ENCODE peak calls at places on chromosomes 4 and X, in ten cellular contexts. X, T, F, Y, E, I, R, H, U and O are unnamed samples. For H3K27me3, the result is how much of the 10 kb centered on the place peaks cover.

GRCh38 chr4:84024405-84024804 is 474.7 kb downstream of the NKX6-1 start:
- DNase-seq in Y (no peak), T (no peak), H (no peak), R (no peak), I (no peak), F (no peak), X (no peak), E (no peak), U (no peak), O (no peak)

GRCh38 chr4:174283507-174284180 is at the start of the genes CEP44 and FBXO8:
- DNase-seq in I (peak), E (peak), T (peak), U (peak), H (peak), R (peak), F (peak), X (peak), Y (peak), O (peak)

GRCh38 chr4:164871673-164872072 is 5.3 kb upstream of the APELA start:
- DNase-seq in T (no peak), Y (no peak), E (no peak), X (no peak), H (no peak), F (no peak), R (no peak), I (no peak), U (no peak), O (no peak)

GRCh38 chr4:114464873-114465272 is 133.7 kb upstream of the UGT8 start:
- DNase-seq in T (no peak), R (no peak), I (no peak), U (no peak), H (no peak), F (no peak), X (no peak), Y (no peak), E (no peak), O (no peak)

GRCh38 chr4:70948665-70949284 is 44.7 kb upstream of the DCK start:
- DNase-seq in F (no peak), I (no peak), H (no peak), U (no peak), Y (no peak), E (no peak), R (no peak), X (no peak), T (no peak), O (no peak)

GRCh38 chr4:141871086-141871485 is 234.7 kb downstream of the IL15 start:
- DNase-seq in X (no peak), U (no peak), R (no peak), F (no peak), E (peak), Y (peak), T (no peak), H (no peak), I (no peak), O (no peak)

GRCh38 chr4:25133132-25133531 is 27.1 kb downstream of the SEPSECS start:
- DNase-seq in Y (no peak), H (no peak), I (no peak), U (no peak), F (no peak), X (no peak), E (no peak), T (no peak), R (no peak), O (no peak)

GRCh38 chrX:41734530-41734929 is 10.5 kb downstream of the GPR82 start:
- DNase-seq in Y (peak), R (no peak), F (peak), E (peak), I (no peak), X (no peak), U (no peak), T (no peak), H (no peak), O (no peak)

GRCh38 chr4:159677521-159677920 is 574.6 kb downstream of the RAPGEF2 start:
- DNase-seq in F (no peak), E (no peak), T (no peak), R (no peak), H (no peak), I (no peak), X (no peak), U (no peak), Y (no peak), O (no peak)

GRCh38 chrX:43655961-43656494 is at the start of gene MAOA:
- DNase-seq in X (peak), R (no peak), H (peak), F (no peak), I (peak), Y (no peak), E (peak), U (peak), T (peak), O (peak)

GRCh38 chr4:20249333-20249732 is 2.4 kb upstream of the SLIT2 start:
- DNase-seq in I (no peak), F (no peak), X (no peak), E (peak), U (no peak), R (no peak), H (no peak), T (no peak), Y (no peak), O (no peak)

GRCh38 chrX:120459313-120459712 is 9.8 kb downstream of the LAMP2 start:
- DNase-seq in U (no peak), X (no peak), H (no peak), T (no peak), I (no peak), R (no peak), E (no peak), Y (no peak), F (no peak), O (no peak)

GRCh38 chr4:117422272-117422671 is 336.9 kb upstream of the TRAM1L1 start:
- DNase-seq in Y (no peak), E (no peak), U (no peak), T (no peak), H (no peak), F (no peak), I (no peak), R (no peak), X (no peak), O (no peak)

GRCh38 chr4:147336252-147336651 is 144.6 kb upstream of the EDNRA start:
- DNase-seq in F (no peak), Y (peak), U (no peak), E (no peak), T (no peak), H (no peak), I (no peak), R (no peak), X (no peak), O (no peak)
- H3K4me3 ChIP-seq in F (no peak), Y (no peak), U (no peak), E (no peak), T (no peak), H (no peak), I (no peak), R (no peak), X (no peak), O (no peak)

GRCh38 chrX:13937370-13938052 is 92.2 kb downstream of the GEMIN8 start:
- DNase-seq in U (no peak), H (no peak), F (no peak), I (no peak), X (peak), R (no peak), E (peak), Y (no peak), T (no peak), O (no peak)

GRCh38 chrX:13938053-13938765 is 91.5 kb downstream of the GEMIN8 start:
- DNase-seq in X (peak), R (no peak), Y (no peak), E (peak), T (no peak), F (no peak), U (peak), H (peak), I (peak), O (peak)

GRCh38 chrX:13939741-13940597 is 89.7 kb downstream of the GEMIN8 start:
- DNase-seq in H (no peak), E (no peak), F (no peak), X (no peak), Y (no peak), T (no peak), U (no peak), R (no peak), I (no peak), O (no peak)

GRCh38 chrX:13940646-13941045 is 89.0 kb downstream of the GEMIN8 start:
- DNase-seq in U (no peak), X (no peak), I (no peak), F (no peak), Y (no peak), R (no peak), E (no peak), T (no peak), H (no peak), O (no peak)

DNA sequence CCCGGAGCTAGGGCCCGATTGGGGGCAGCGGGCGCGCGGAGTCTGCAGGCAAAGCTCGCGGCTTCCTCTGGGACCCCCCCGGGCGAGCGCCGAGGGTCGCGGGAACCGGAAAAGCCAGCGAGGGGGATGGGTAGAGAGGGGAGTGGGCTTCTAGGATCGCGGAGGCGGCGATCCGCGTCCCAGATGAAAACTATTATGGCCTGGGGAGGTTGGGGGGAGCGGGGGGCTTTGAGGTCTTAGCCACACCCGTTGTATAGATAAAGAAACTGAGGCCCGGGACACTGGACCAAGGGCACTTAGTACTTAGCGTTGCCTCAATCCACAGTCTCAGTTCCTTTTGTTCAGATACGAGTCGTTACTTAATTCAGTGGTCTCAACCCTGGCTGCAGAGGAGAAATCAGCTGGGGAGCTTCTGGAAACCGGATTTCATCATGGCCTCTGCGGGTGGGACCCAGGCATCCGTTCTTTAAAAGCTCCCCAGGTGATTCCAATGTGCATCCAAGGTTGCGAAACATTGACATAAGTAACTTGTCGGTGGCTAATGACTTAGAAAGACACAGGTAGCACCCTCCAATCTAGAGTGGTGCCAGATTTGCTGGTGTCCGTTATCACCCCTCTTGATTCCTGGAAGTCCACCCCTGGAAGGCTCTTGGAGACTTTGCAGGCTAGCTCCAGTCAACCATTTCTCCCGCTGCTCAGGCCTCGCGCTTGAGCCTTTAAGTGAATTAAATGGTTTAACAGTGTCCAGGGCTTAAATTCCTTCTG is 90.7 kb downstream of the GEMIN8 start:
- DNase-seq in I (no peak), T (no peak), E (no peak), R (no peak), Y (no peak), X (no peak), H (no peak), U (no peak), F (no peak), O (no peak)
- H3K27ac ChIP-seq in I (no peak), T (no peak), E (no peak), R (no peak), Y (no peak), X (no peak), H (peak), U (no peak), F (no peak), O (no peak)

DNA sequence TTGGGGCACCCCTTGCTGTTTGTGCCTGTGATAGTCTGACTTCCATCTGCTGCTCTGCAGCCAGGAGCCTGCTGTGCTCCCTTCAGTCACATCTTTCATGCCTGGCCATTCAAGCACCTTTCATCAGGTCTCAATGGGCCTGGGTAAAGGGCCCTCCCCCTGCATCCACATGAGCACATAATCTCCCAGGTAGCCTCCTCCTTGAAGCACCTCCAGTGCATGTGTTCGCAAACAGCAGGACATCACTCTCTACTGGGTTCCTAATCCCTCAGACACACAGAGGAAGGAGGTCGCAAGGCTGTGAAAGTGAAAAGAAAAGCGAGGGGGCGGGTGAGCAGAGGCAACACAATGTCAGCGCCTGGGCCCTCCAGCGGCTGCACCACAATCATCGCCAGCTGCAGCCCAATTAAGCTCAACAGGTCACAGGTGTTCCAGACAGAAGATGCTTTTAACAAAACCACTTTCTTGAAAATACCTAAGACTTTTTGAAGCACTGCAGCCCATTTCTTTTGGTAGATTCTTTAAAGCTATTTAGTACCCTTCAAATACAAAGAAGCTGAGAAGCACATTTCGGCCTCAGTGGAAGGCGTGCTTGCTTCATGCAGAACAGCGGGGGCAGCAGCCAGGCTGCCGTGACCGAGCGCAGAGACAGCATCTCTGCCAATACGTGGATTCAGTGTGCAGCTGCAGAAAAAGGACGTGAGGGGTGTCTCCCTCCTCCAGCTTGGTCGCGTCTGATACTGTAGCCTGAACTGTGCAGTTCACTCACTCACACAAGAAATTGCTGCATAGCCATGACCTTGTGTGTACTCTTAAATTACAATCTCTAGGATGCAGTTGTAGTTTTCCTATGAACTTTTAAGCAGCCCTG is 92.2 kb upstream of the SPRY1 start:
- DNase-seq in R (peak), E (peak), F (no peak), I (peak), T (no peak), U (peak), H (peak), Y (no peak), X (peak), O (no peak)
- H3K27me3 ChIP-seq in R (under half), E (under half), F (under half), I (under half), T (under half), U (under half), H (under half), Y (under half), X (under half), O (under half)

GRCh38 chr4:151098191-151098590 is 1.2 kb upstream of the RPS3A start:
- DNase-seq in I (no peak), F (no peak), U (no peak), R (no peak), T (no peak), Y (no peak), X (peak), H (no peak), E (no peak), O (peak)
- H3K4me3 ChIP-seq in I (no peak), F (no peak), U (no peak), R (no peak), T (no peak), Y (no peak), X (no peak), H (no peak), E (no peak), O (no peak)

DNA sequence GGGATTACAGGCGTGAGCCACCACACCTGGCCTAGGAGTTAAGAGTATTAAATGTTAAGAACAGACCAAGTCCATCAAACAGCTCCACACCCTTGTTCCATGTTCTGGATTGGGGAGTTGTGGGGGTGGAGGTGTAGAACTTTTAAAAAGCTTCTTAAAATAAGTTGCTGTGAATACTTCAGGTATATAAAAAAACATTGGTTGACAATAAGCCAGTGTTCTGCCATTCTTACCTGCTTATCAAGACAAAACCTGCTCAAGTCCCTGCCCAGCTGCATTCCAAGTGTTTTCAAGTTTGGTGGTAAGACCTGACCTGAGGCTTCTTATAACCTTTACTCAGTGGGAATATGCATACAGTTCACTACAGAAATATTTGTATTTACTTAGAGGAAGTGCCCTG is 6.4 kb downstream of the RBM3 start:
- DNase-seq in Y (peak), U (no peak), E (no peak), F (no peak), X (no peak), I (no peak), R (no peak), H (no peak), T (no peak), O (no peak)
- H3K27ac ChIP-seq in Y (no peak), U (no peak), E (no peak), F (no peak), X (no peak), I (no peak), R (no peak), H (no peak), T (no peak), O (no peak)

GRCh38 chr4:80188801-80189458 is 8.4 kb upstream of the PRDM8 start:
- DNase-seq in U (no peak), R (no peak), H (peak), F (no peak), X (no peak), I (no peak), E (no peak), Y (no peak), T (no peak), O (no peak)
- H3K27me3 ChIP-seq in U (half or more), R (half or more), H (under half), F (under half), X (half or more), I (half or more), E (under half), Y (under half), T (under half), O (under half)

DNA sequence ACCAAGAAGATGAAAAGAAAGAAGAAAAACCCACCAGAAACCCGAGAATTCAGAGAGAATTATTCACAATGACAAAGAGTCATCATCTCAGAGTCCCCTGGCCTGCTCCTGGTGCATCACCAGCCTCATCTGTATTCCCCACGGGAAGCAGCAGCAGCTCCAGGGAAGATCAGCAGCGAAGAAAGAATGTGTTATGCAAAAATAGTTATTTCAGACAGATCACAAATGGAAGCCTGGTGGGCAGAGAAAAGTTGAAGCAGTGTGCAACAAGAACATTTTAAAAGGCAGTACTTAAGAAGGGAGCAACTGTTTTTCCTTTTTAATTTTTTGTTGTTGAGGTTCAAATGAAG is 189.2 kb downstream of the PPP3CA start:
- DNase-seq in R (no peak), F (no peak), T (no peak), H (no peak), E (no peak), I (no peak), Y (no peak), U (no peak), X (no peak), O (no peak)
- H3K4me3 ChIP-seq in R (no peak), F (no peak), T (no peak), H (no peak), E (no peak), I (no peak), Y (no peak), U (no peak), X (no peak), O (no peak)

DNA sequence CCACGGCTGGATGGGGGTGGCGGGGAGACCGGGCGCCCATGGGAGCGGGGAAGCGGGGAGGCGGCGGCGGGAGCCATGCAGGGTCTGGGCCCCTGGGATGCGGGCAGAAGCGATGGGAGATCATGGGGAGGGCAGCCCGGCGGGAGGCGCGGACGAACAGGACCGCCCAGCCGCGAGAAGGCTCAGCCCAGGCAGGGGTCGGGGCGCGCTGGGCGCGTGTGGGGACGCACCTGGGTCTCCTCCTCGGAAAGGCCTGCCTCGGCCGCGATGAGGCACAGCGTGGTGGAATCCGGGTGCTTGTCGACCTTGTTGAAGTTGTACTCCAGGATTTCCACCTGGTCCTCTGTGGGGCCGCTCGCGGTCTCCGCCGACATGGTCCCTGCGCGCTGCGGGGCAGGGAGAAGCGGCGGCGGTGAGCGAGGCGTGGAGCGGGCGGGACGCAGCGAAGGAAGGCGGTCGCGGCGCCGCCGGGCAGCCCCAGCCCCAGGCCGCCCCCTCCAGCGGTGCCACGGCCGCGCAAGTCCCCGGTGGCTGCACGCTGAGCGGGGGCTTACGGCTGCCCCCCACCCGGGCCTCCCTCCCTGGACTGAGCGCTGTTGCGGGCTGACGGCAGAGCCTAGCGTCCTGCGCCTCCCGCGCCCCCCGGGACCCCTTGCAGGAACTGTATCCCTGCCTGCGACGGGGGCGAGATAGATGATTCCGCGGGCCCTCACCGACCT is 25.3 kb downstream of the HOPX start:
- DNase-seq in E (no peak), R (no peak), F (no peak), H (peak), U (peak), X (no peak), Y (no peak), I (no peak), T (no peak), O (no peak)
- H3K27ac ChIP-seq in E (no peak), R (no peak), F (no peak), H (peak), U (peak), X (no peak), Y (no peak), I (no peak), T (no peak), O (no peak)

DNA sequence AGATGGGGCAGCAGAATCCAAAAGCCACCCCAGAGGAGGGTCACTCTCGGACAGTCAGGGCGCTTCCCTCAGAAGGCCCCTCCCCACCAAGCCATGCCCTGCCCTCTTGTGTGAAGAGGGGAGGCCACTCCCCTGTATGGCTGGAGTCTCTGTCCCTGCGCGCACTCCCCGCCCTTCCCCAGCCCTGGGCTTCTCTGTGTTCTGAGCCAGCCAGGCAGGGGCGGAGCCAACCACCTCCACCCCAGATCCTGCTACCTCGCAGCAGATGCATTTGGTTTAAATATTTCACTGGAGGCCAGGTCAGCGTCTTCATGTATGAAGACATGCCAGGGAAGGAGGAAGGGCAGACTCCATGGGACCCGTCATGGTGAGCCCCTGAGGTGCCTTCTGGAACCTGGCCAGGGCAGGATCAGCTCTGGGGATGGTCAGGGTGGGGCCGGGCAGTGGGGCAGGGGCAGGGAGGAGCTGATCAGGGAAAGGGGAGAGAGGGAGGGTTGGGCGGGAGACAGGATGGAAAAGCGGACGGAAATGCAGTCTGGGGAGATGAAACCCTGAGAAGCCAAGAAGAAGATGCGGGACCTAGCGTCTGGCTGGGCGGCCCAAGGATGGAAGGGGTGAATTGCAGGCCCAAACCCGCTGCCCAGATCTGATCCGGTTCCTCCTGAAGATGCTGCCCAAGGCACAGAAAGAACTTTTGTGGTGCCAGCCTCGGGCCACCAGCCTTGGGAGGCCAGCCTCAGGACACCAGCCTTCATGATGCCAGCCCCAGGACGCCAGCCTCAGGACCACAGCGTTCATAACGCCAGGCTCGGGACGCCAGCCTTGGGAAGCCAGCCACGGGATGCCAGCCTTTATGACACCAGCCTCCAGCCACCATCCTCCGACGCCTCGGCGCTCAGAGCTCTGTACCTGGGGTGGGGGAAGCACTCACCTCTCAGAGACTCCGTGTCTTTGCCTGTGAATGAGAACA is 107.5 kb downstream of the ADRA2C start:
- DNase-seq in H (no peak), U (no peak), T (no peak), F (no peak), I (no peak), R (no peak), Y (no peak), E (no peak), X (no peak), O (no peak)
- H3K27me3 ChIP-seq in H (under half), U (half or more), T (under half), F (under half), I (half or more), R (under half), Y (under half), E (under half), X (half or more), O (under half)